ENCODE peak calls at places on chromosomes 12 and 14, in ten cellular contexts. One of them, this sample, is unnamed.

GRCh38 chr12:95096852-95097251 is 23.4 kb upstream of the NR2C1 start:
- DNase-seq in neural crest cell: no peak
- DNase-seq in right lobe of liver: no peak
- DNase-seq in IMR-90: peak
- DNase-seq in upper lobe of right lung: no peak
- DNase-seq in GM10248: no peak
- DNase-seq in HFFc6: no peak
- DNase-seq in tibial artery: no peak
- DNase-seq in fibroblast of the aortic adventitia: peak
- DNase-seq in tibial nerve: no peak
- DNase-seq in this sample: no peak

GRCh38 chr14:23252006-23252405 is 14.3 kb downstream of the RNF212B start:
- DNase-seq in neural crest cell: no peak
- DNase-seq in right lobe of liver: no peak
- DNase-seq in IMR-90: no peak
- DNase-seq in upper lobe of right lung: no peak
- DNase-seq in GM10248: no peak
- DNase-seq in HFFc6: no peak
- DNase-seq in tibial artery: no peak
- DNase-seq in fibroblast of the aortic adventitia: no peak
- DNase-seq in tibial nerve: no peak
- DNase-seq in this sample: no peak

GRCh38 chr12:237026-237815 is 23.3 kb upstream of the SLC6A12 start:
- DNase-seq in neural crest cell: no peak
- DNase-seq in right lobe of liver: peak
- DNase-seq in IMR-90: no peak
- DNase-seq in upper lobe of right lung: peak
- DNase-seq in GM10248: no peak
- DNase-seq in HFFc6: no peak
- DNase-seq in tibial artery: peak
- DNase-seq in fibroblast of the aortic adventitia: no peak
- DNase-seq in tibial nerve: no peak
- DNase-seq in this sample: no peak

GRCh38 chr12:1993341-1993740 is 10.9 kb downstream of the DCP1B start:
- DNase-seq in neural crest cell: no peak
- DNase-seq in right lobe of liver: no peak
- DNase-seq in IMR-90: peak
- DNase-seq in upper lobe of right lung: no peak
- DNase-seq in GM10248: no peak
- DNase-seq in HFFc6: peak
- DNase-seq in tibial artery: no peak
- DNase-seq in fibroblast of the aortic adventitia: peak
- DNase-seq in tibial nerve: no peak
- DNase-seq in this sample: no peak

GRCh38 chr12:83808591-83808990 is 1104.0 kb downstream of the SLC6A15 start:
- DNase-seq in neural crest cell: no peak
- DNase-seq in right lobe of liver: no peak
- DNase-seq in IMR-90: no peak
- DNase-seq in upper lobe of right lung: no peak
- DNase-seq in GM10248: no peak
- DNase-seq in HFFc6: no peak
- DNase-seq in tibial artery: no peak
- DNase-seq in fibroblast of the aortic adventitia: no peak
- DNase-seq in tibial nerve: no peak
- DNase-seq in this sample: no peak

GRCh38 chr14:69152181-69152943 is 557 bp downstream of the DCAF5 start:
- DNase-seq in neural crest cell: peak
- DNase-seq in right lobe of liver: no peak
- DNase-seq in IMR-90: no peak
- DNase-seq in upper lobe of right lung: no peak
- DNase-seq in GM10248: peak
- DNase-seq in HFFc6: no peak
- DNase-seq in tibial artery: no peak
- DNase-seq in fibroblast of the aortic adventitia: peak
- DNase-seq in tibial nerve: no peak
- DNase-seq in this sample: peak

GRCh38 chr12:117076410-117077372 is 22.5 kb downstream of the TESC start:
- DNase-seq in neural crest cell: no peak
- DNase-seq in right lobe of liver: no peak
- DNase-seq in IMR-90: no peak
- DNase-seq in upper lobe of right lung: no peak
- DNase-seq in GM10248: no peak
- DNase-seq in HFFc6: no peak
- DNase-seq in tibial artery: no peak
- DNase-seq in fibroblast of the aortic adventitia: no peak
- DNase-seq in tibial nerve: no peak
- DNase-seq in this sample: no peak

GRCh38 chr12:123713398-123714301 is 1.5 kb downstream of the ATP6V0A2 start:
- DNase-seq in neural crest cell: no peak
- DNase-seq in right lobe of liver: no peak
- DNase-seq in IMR-90: peak
- DNase-seq in upper lobe of right lung: no peak
- DNase-seq in GM10248: no peak
- DNase-seq in HFFc6: no peak
- DNase-seq in tibial artery: no peak
- DNase-seq in fibroblast of the aortic adventitia: peak
- DNase-seq in tibial nerve: no peak
- DNase-seq in this sample: no peak

GRCh38 chr12:121003650-121004049 is 12.6 kb downstream of the C12orf43 start:
- DNase-seq in neural crest cell: no peak
- DNase-seq in right lobe of liver: no peak
- DNase-seq in IMR-90: no peak
- DNase-seq in upper lobe of right lung: no peak
- DNase-seq in GM10248: no peak
- DNase-seq in HFFc6: no peak
- DNase-seq in tibial artery: no peak
- DNase-seq in fibroblast of the aortic adventitia: no peak
- DNase-seq in tibial nerve: no peak
- DNase-seq in this sample: no peak
- TF ChIP-seq CTCF in neural crest cell: no peak
- TF ChIP-seq CTCF in right lobe of liver: no peak
- TF ChIP-seq CTCF in IMR-90: peak
- TF ChIP-seq CTCF in upper lobe of right lung: no peak
- TF ChIP-seq CTCF in GM10248: no peak
- TF ChIP-seq CTCF in HFFc6: peak
- TF ChIP-seq CTCF in tibial artery: no peak
- TF ChIP-seq CTCF in fibroblast of the aortic adventitia: no peak
- TF ChIP-seq CTCF in tibial nerve: no peak
- TF ChIP-seq CTCF in this sample: no peak

DNA sequence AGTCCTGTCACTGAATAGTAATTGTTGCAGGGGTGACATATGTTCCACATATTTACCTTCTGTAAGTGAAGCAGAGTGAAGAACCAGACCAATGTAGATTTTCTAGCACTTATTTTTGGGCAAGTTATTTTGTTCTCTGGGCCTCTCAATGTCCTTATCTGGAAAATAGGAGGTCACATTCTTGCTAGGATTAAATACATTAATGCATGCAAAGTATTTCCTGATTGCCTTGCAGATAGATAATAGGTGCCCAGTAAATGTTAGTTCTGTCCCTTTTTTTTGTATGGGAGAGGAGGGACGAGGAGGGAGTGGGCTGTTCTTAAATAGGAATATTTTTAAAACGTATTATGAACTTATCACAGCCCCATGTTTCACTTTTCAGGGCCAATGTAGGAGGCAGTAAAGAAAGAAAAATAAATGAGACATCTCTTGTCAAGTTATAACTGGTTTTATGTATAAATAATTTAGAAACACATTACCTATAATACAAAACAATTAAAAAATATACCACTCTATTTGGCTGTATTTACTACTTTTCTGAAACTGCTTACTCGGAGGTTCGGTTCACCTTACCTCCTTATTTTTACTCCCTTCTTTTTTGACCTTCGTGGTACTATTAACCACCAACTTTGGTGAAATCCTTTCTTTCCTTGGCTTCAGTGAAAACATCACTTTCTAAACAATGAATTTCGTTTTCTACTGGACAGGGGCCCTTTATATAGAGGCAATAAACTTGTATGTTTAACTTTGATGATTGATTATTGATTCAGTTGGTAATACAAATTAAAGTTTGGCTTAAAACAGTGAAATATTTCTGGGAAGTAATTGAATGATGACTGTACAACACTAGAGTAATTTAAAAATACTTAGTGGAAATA is 41.9 kb downstream of the DIP2B start:
- DNase-seq in neural crest cell: no peak
- DNase-seq in right lobe of liver: no peak
- DNase-seq in IMR-90: no peak
- DNase-seq in upper lobe of right lung: no peak
- DNase-seq in GM10248: no peak
- DNase-seq in HFFc6: no peak
- DNase-seq in tibial artery: no peak
- DNase-seq in fibroblast of the aortic adventitia: no peak
- DNase-seq in tibial nerve: no peak
- DNase-seq in this sample: no peak
- TF ChIP-seq CTCF in neural crest cell: no peak
- TF ChIP-seq CTCF in right lobe of liver: no peak
- TF ChIP-seq CTCF in IMR-90: no peak
- TF ChIP-seq CTCF in upper lobe of right lung: no peak
- TF ChIP-seq CTCF in GM10248: no peak
- TF ChIP-seq CTCF in HFFc6: no peak
- TF ChIP-seq CTCF in tibial artery: no peak
- TF ChIP-seq CTCF in fibroblast of the aortic adventitia: no peak
- TF ChIP-seq CTCF in tibial nerve: no peak
- TF ChIP-seq CTCF in this sample: no peak

GRCh38 chr12:125775507-125775906 is 710.3 kb downstream of the AACS start:
- DNase-seq in neural crest cell: no peak
- DNase-seq in right lobe of liver: no peak
- DNase-seq in IMR-90: no peak
- DNase-seq in upper lobe of right lung: no peak
- DNase-seq in GM10248: no peak
- DNase-seq in HFFc6: no peak
- DNase-seq in tibial artery: no peak
- DNase-seq in fibroblast of the aortic adventitia: no peak
- DNase-seq in tibial nerve: no peak
- DNase-seq in this sample: no peak

GRCh38 chr12:125776212-125776611 is 711.0 kb downstream of the AACS start:
- DNase-seq in neural crest cell: no peak
- DNase-seq in right lobe of liver: no peak
- DNase-seq in IMR-90: no peak
- DNase-seq in upper lobe of right lung: no peak
- DNase-seq in GM10248: no peak
- DNase-seq in HFFc6: no peak
- DNase-seq in tibial artery: no peak
- DNase-seq in fibroblast of the aortic adventitia: no peak
- DNase-seq in tibial nerve: no peak
- DNase-seq in this sample: no peak

GRCh38 chr12:125772403-125772802 is 707.2 kb downstream of the AACS start:
- DNase-seq in neural crest cell: no peak
- DNase-seq in right lobe of liver: no peak
- DNase-seq in IMR-90: no peak
- DNase-seq in upper lobe of right lung: no peak
- DNase-seq in GM10248: no peak
- DNase-seq in HFFc6: no peak
- DNase-seq in tibial artery: no peak
- DNase-seq in fibroblast of the aortic adventitia: no peak
- DNase-seq in tibial nerve: no peak
- DNase-seq in this sample: no peak

DNA sequence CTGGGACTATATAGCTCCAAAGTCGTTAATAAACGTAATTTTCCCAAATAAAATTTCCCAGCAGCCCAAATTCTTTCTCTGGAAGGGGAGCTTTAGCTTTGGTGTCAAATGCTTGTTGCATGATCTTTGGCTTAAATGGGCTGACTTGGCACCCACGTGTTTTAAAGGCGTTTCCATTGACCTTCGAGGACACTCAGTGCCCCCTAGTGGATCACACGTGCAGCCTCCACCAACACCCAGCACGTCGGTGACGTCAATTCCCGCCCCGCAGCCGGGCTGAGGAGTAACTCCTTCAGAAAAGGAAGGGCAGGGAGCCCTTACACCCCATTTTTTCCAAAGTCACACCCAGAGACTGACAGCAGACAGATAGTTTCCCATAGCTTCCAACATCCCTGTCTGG is 707.8 kb downstream of the AACS start:
- DNase-seq in neural crest cell: peak
- DNase-seq in right lobe of liver: peak
- DNase-seq in IMR-90: no peak
- DNase-seq in upper lobe of right lung: peak
- DNase-seq in GM10248: peak
- DNase-seq in HFFc6: no peak
- DNase-seq in tibial artery: no peak
- DNase-seq in fibroblast of the aortic adventitia: no peak
- DNase-seq in tibial nerve: no peak
- DNase-seq in this sample: no peak
- TF ChIP-seq CTCF in neural crest cell: peak
- TF ChIP-seq CTCF in right lobe of liver: peak
- TF ChIP-seq CTCF in IMR-90: no peak
- TF ChIP-seq CTCF in upper lobe of right lung: peak
- TF ChIP-seq CTCF in GM10248: peak
- TF ChIP-seq CTCF in HFFc6: peak
- TF ChIP-seq CTCF in tibial artery: no peak
- TF ChIP-seq CTCF in fibroblast of the aortic adventitia: no peak
- TF ChIP-seq CTCF in tibial nerve: peak
- TF ChIP-seq CTCF in this sample: peak

GRCh38 chr12:121918679-121919038 is 267 bp downstream of the CFAP251 start:
- DNase-seq in neural crest cell: no peak
- DNase-seq in right lobe of liver: no peak
- DNase-seq in IMR-90: no peak
- DNase-seq in upper lobe of right lung: no peak
- DNase-seq in GM10248: no peak
- DNase-seq in HFFc6: no peak
- DNase-seq in tibial artery: no peak
- DNase-seq in fibroblast of the aortic adventitia: no peak
- DNase-seq in tibial nerve: no peak
- DNase-seq in this sample: no peak

GRCh38 chr12:121917950-121918678 is at the start of gene CFAP251:
- DNase-seq in neural crest cell: peak
- DNase-seq in right lobe of liver: peak
- DNase-seq in IMR-90: peak
- DNase-seq in upper lobe of right lung: peak
- DNase-seq in GM10248: peak
- DNase-seq in HFFc6: no peak
- DNase-seq in tibial artery: peak
- DNase-seq in fibroblast of the aortic adventitia: peak
- DNase-seq in tibial nerve: peak
- DNase-seq in this sample: peak

GRCh38 chr12:121921106-121921505 is 2.7 kb downstream of the CFAP251 start:
- DNase-seq in neural crest cell: no peak
- DNase-seq in right lobe of liver: no peak
- DNase-seq in IMR-90: no peak
- DNase-seq in upper lobe of right lung: no peak
- DNase-seq in GM10248: no peak
- DNase-seq in HFFc6: no peak
- DNase-seq in tibial artery: no peak
- DNase-seq in fibroblast of the aortic adventitia: no peak
- DNase-seq in tibial nerve: no peak
- DNase-seq in this sample: no peak

GRCh38 chr12:121915841-121916321 is 2.5 kb upstream of the CFAP251 start:
- DNase-seq in neural crest cell: no peak
- DNase-seq in right lobe of liver: no peak
- DNase-seq in IMR-90: peak
- DNase-seq in upper lobe of right lung: no peak
- DNase-seq in GM10248: no peak
- DNase-seq in HFFc6: no peak
- DNase-seq in tibial artery: no peak
- DNase-seq in fibroblast of the aortic adventitia: peak
- DNase-seq in tibial nerve: no peak
- DNase-seq in this sample: no peak

DNA sequence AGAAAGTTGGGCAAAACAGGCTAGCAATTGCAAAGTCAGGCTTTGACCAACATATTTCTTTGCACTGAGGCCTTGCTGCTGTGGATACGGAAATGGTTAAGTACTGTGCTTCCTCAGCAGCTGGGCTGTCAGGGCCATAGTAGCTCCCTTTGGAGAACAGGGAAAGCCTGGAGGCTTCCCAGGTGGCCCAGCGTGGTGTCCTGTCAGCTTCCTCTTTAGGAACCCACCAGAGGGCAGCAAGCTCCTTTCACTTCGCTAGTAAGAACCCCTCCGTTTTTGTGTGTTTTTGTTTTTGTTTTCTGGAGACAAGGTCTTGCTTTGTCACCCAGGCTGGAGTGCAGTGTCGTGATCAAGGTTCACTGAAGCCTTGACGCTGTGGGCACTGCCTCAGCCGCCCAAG is 1.7 kb upstream of the CFAP251 start:
- DNase-seq in neural crest cell: peak
- DNase-seq in right lobe of liver: no peak
- DNase-seq in IMR-90: peak
- DNase-seq in upper lobe of right lung: no peak
- DNase-seq in GM10248: no peak
- DNase-seq in HFFc6: no peak
- DNase-seq in tibial artery: no peak
- DNase-seq in fibroblast of the aortic adventitia: peak
- DNase-seq in tibial nerve: no peak
- DNase-seq in this sample: no peak
- TF ChIP-seq CTCF in neural crest cell: peak
- TF ChIP-seq CTCF in right lobe of liver: peak
- TF ChIP-seq CTCF in IMR-90: peak
- TF ChIP-seq CTCF in upper lobe of right lung: peak
- TF ChIP-seq CTCF in GM10248: peak
- TF ChIP-seq CTCF in HFFc6: peak
- TF ChIP-seq CTCF in tibial artery: peak
- TF ChIP-seq CTCF in fibroblast of the aortic adventitia: peak
- TF ChIP-seq CTCF in tibial nerve: no peak
- TF ChIP-seq CTCF in this sample: no peak

This sample was measured in mesothelial cell of epicardium.